ENCODE peak calls at places on chromosomes 6 and 20, in four cellular contexts. C is CD4-positive, alpha-beta memory T cell; A is endothelial cell of umbilical vein; F is hepatocyte. T is an unnamed sample. For H3K27me3 and H3K4me1, the result is how much of the 10 kb centered on the place peaks cover.

GRCh38 chr20:53124075-53124532 is 151.9 kb downstream of the TSHZ2 start:
- DNase-seq in A (no peak), F (no peak), C (no peak), T (no peak)

GRCh38 chr6:36514554-36515456 is 32.5 kb downstream of the STK38 start:
- DNase-seq in A (no peak), F (peak), C (no peak), T (no peak)

GRCh38 chr6:33667776-33668175 is 43.7 kb downstream of the UQCC2 start:
- DNase-seq in C (no peak), A (no peak), F (no peak), T (no peak)

GRCh38 chr6:83303426-83303825 is 110.3 kb downstream of the RWDD2A start:
- DNase-seq in F (no peak), C (no peak), A (no peak), T (no peak)

GRCh38 chr6:170097505-170098427 is 193.1 kb downstream of the DLL1 start:
- DNase-seq in A (no peak), C (no peak), F (no peak), T (no peak)

GRCh38 chr6:18241208-18241836 is 23.0 kb downstream of the DEK start:
- DNase-seq in A (peak), F (no peak), C (no peak), T (no peak)

GRCh38 chr6:134619077-134619476 is 301.2 kb upstream of the SGK1 start:
- DNase-seq in F (no peak), C (no peak), A (no peak), T (no peak)

GRCh38 chr6:157107915-157108651 is 215.2 kb downstream of the TMEM242 start:
- DNase-seq in F (peak), A (peak), C (no peak), T (no peak)

GRCh38 chr20:31872406-31872805 is 2.0 kb downstream of the TTLL9 start:
- DNase-seq in F (no peak), A (no peak), C (no peak), T (no peak)

GRCh38 chr6:31575335-31575901 is at the start of gene TNF:
- DNase-seq in C (peak), A (no peak), F (no peak), T (peak)

GRCh38 chr6:15417811-15418210 is 171.9 kb downstream of the JARID2 start:
- DNase-seq in A (no peak), F (no peak), C (no peak), T (peak)

GRCh38 chr6:169379495-169380070 is 125.9 kb upstream of the THBS2 start:
- DNase-seq in A (no peak), C (no peak), F (no peak), T (no peak)

GRCh38 chr20:36866681-36867485 is 9.1 kb upstream of the TLDC2 start:
- DNase-seq in F (no peak), C (no peak), A (no peak), T (no peak)

GRCh38 chr20:38915355-38915754 is 10.9 kb upstream of the FAM83D start:
- DNase-seq in A (no peak), C (no peak), F (no peak), T (no peak)
- H3K27ac ChIP-seq in A (no peak), C (no peak), F (no peak), T (no peak)

DNA sequence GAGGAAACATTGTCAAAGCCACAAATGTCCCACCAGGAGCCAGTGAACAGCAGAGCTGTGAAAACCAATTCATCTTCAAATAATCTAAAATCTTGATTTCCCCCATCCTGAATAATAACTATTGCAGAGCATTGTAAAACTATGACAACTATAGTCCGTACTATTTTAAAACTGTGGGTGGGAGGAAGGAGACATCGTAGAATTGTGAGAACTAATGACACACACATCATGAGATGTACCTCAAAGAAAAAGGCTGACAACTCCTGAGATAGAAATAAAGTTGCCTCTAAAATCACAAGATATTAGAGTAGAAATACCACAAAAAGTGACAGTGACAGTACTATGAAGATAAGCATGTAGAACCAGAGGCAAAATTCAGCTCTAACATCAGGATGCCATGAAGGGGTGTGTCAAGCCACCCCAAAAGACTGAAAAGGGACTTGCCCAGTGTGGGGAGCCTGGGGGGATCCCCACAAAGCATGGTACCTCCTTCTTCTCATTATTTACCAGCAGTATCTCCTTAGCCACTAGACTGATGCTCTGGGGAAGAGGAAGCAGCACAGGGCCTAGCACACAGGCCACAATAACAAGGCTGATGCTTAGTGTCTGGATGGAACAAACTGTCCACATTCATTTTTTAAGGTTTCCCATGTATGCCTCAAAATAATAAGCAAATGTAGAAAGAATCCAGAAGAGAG is 13.4 kb downstream of the NAPB start:
- DNase-seq in A (no peak), F (no peak), C (no peak), T (no peak)
- H3K27me3 ChIP-seq in A (under half), F (under half), C (under half), T (under half)

DNA sequence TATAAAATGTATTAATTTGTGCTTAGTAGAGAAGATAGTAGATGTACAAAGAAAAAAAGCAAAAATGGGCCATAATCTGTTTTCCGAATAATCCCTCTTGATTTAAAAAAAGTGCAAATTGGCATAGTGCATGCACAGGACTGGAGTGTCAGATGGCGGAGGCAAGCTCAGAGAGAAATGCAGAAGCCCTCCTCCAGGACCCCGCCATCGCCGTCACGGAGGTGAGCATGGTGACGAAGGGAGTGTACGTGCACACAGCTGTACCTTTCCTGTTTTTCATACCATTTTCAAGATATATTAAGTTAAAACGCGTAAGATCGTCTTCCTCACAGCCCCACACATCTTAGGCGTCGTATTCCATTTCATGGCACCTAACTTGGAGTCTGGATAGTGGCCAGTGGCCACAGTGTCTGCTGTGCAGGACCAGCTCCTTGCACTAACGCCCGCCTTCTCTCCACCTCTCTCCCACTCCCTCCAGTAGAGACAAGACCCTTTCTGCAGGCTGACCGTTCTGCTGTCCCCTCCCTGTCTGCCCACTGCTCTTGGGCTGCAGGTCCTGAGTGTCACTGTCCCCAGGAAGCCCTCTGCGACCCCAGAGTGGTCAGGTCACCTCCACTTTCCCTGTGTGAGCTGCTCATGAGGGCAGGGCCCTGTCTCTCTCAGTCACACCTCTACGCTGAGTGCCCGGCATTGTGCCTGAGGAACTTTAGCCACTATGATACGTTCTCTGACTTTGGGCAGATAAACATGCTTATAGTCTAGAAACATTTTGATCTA is 9.8 kb downstream of the DUSP22 start:
- DNase-seq in A (no peak), F (no peak), C (no peak), T (no peak)
- H3K4me1 ChIP-seq in A (under half), F (under half), C (under half), T (under half)

GRCh38 chr6:42692151-42692911 is 30.1 kb downstream of the PRPH2 start:
- DNase-seq in F (no peak), C (no peak), A (peak), T (no peak)
- H3K27ac ChIP-seq in F (no peak), C (no peak), A (peak), T (no peak)

GRCh38 chr20:59662161-59662560 is 57.8 kb downstream of the PHACTR3 start:
- DNase-seq in F (no peak), A (no peak), C (no peak), T (no peak)
- H3K27me3 ChIP-seq in F (under half), A (under half), C (under half), T (under half)

DNA sequence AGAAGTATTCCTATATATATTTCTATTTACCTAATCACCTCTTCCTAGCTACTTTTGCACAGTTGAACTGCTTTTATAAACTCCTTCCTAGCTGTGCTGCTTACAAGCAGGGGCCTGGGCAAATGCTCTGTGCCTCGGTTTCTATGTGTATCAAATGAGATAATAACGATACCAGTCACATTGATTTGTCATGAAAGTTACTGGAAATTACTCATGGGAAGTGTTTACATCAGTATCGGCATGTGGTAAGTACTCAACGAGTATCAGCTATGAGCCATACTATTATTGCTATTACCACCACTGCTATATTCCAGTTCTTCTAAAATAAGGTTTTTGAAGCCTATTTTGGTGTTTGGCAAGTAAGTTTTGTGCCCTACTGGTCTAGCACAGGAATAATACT is 4.9 kb downstream of the LAMA4 start:
- DNase-seq in F (no peak), C (no peak), A (peak), T (no peak)
- H3K4me1 ChIP-seq in F (under half), C (under half), A (half or more), T (under half)

DNA sequence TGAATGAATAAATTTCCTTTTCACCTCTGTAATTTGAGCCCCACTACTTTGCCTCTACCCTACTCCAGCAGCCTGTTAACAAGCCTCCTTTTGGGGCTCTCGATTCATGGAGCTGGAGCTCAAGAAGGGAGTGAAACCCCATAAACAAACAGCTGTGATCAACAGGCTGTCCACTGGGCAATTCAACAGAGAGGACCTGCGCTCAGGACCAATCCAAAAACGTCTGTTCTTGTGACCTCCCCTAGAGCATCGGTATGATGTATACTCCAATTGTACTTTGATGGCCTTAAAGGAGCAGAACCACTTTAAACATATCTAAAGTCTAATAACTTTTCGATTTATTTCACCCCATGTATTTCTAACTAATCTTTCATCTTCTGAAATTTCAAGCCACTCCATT is 37.4 kb downstream of the HIVEP2 start:
- DNase-seq in C (peak), A (no peak), F (no peak), T (no peak)
- H3K27ac ChIP-seq in C (peak), A (no peak), F (no peak), T (no peak)

GRCh38 chr20:59560588-59561227 is 43.6 kb upstream of the PHACTR3 start:
- DNase-seq in C (no peak), F (peak), A (no peak), T (peak)

GRCh38 chr20:59561614-59562277 is 42.6 kb upstream of the PHACTR3 start:
- DNase-seq in C (no peak), F (no peak), A (no peak), T (no peak)

GRCh38 chr20:59559863-59560262 is 44.5 kb upstream of the PHACTR3 start:
- DNase-seq in F (no peak), C (no peak), A (no peak), T (no peak)

GRCh38 chr20:59559024-59559817 is 45.1 kb upstream of the PHACTR3 start:
- DNase-seq in A (no peak), F (no peak), C (no peak), T (no peak)

DNA sequence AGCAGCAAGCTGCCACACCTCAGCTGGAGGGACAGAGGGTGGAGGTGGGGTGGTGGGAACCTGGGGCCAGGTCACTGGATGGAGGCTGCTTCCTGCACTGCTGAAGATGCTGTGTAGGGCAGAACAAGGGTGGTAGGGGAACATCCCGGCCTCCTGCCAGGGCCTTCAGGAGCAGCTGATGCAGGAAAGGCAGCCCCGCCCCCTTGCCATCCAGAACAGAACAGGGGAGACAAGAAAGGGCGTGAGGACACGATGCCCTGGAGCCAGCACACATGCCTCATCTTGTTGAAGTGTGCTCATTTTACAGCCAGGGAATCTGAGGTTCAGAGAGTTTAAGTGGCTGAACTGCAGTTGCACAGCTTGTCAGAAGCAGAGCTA is 43.1 kb upstream of the PHACTR3 start:
- DNase-seq in F (no peak), C (no peak), A (no peak), T (no peak)
- H3K27me3 ChIP-seq in F (under half), C (under half), A (under half), T (under half)

GRCh38 chr20:35708502-35708901 is 9.3 kb downstream of the ROMO1 start:
- DNase-seq in F (no peak), A (no peak), C (peak), T (no peak)

GRCh38 chr20:35710039-35710438 is 10.8 kb downstream of the ROMO1 start:
- DNase-seq in C (no peak), F (no peak), A (no peak), T (no peak)

GRCh38 chr20:35711588-35712209 is 12.5 kb downstream of the ROMO1 start:
- DNase-seq in A (no peak), C (no peak), F (no peak), T (no peak)

GRCh38 chr20:35710884-35711587 is 11.8 kb downstream of the ROMO1 start:
- DNase-seq in F (no peak), A (no peak), C (no peak), T (no peak)

GRCh38 chr20:35709269-35709668 is 10.1 kb downstream of the ROMO1 start:
- DNase-seq in A (no peak), F (no peak), C (no peak), T (no peak)
- H3K4me1 ChIP-seq in A (under half), F (under half), C (under half), T (under half)